ENCODE peak calls at places on chromosomes 16 and 17, in four cellular contexts. I, R, Z and T are unnamed samples.

GRCh38 chr17:42848093-42848492 is 2.9 kb upstream of the AOC3 start:
- DNase-seq in I (no peak), R (no peak), Z (no peak), T (no peak)

GRCh38 chr17:41773190-41773588 is 13.3 kb downstream of the JUP start:
- DNase-seq in I (peak; percentile 79), R (no peak), Z (peak; percentile 26), T (peak; percentile 41)

GRCh38 chr16:81473561-81473960 is 29.0 kb downstream of the CMIP start:
- DNase-seq in I (no peak), R (no peak), Z (no peak), T (no peak)

GRCh38 chr17:43998552-43998951 is 5.9 kb upstream of the NAGS start:
- DNase-seq in I (no peak), R (no peak), Z (no peak), T (no peak)

GRCh38 chr16:7561908-7562405 is 229.3 kb downstream of the RBFOX1 start:
- DNase-seq in I (no peak), R (no peak), Z (no peak), T (no peak)

GRCh38 chr17:13228711-13229110 is 210.9 kb upstream of the ELAC2 start:
- DNase-seq in I (no peak), R (no peak), Z (no peak), T (no peak)

GRCh38 chr17:33802349-33803272 is 452.5 kb upstream of the CCL2 start:
- DNase-seq in I (no peak), R (no peak), Z (no peak), T (no peak)

GRCh38 chr16:21162661-21163151 is 4.2 kb downstream of the LDAF1 start:
- DNase-seq in I (no peak), R (no peak), Z (no peak), T (no peak)

GRCh38 chr17:16945513-16946201 is 26.3 kb downstream of the TNFRSF13B start:
- DNase-seq in I (no peak), R (no peak), Z (no peak), T (peak; percentile 49)

GRCh38 chr16:80947708-80948615 is 58.7 kb downstream of the CMC2 start:
- DNase-seq in I (no peak), R (no peak), Z (no peak), T (no peak)

GRCh38 chr17:82215095-82215971 is 2.7 kb upstream of the CCDC57 start:
- DNase-seq in I (peak; percentile 35), R (no peak), Z (peak; percentile 55), T (no peak)

GRCh38 chr16:87506423-87507350 is 13.9 kb upstream of the ZCCHC14 start:
- DNase-seq in I (peak; percentile 78), R (no peak), Z (no peak), T (no peak)

GRCh38 chr16:31271621-31272190 is 11.9 kb downstream of the ITGAM start:
- DNase-seq in I (no peak), R (no peak), Z (no peak), T (no peak)

GRCh38 chr17:17051791-17052461 is 9.7 kb downstream of the MPRIP start:
- DNase-seq in I (peak; percentile 63), R (no peak), Z (no peak), T (peak; percentile 8)

GRCh38 chr16:57028086-57028485 is 38.7 kb downstream of the NLRC5 start:
- DNase-seq in I (no peak), R (no peak), Z (no peak), T (peak; percentile 22)

GRCh38 chr16:68490829-68491575 is 42.7 kb upstream of the SMPD3 start:
- DNase-seq in I (no peak), R (no peak), Z (no peak), T (peak; percentile 22)

GRCh38 chr17:55187371-55187770 is 77.4 kb upstream of the HLF start:
- DNase-seq in I (no peak), R (no peak), Z (no peak), T (no peak)

GRCh38 chr17:78112508-78113471 is 15.8 kb downstream of the TMC6 start:
- DNase-seq in I (peak; percentile 52), R (no peak), Z (peak; percentile 82), T (peak; percentile 94)

GRCh38 chr16:56715128-56715527 is 14.8 kb upstream of the NUP93 start:
- DNase-seq in I (no peak), R (no peak), Z (no peak), T (no peak)

GRCh38 chr17:43536236-43537088 is 9.7 kb downstream of the ETV4 start:
- DNase-seq in I (no peak), R (no peak), Z (peak; percentile 32), T (no peak)

GRCh38 chr17:68973098-68973929 is 18.1 kb upstream of the ABCA8 start:
- DNase-seq in I (no peak), R (no peak), Z (no peak), T (no peak)

GRCh38 chr17:42908872-42909700 is 8.5 kb downstream of the G6PC1 start:
- DNase-seq in I (no peak), R (no peak), Z (no peak), T (no peak)

GRCh38 chr17:50550661-50551432 is 3.9 kb downstream of the SPATA20 start:
- DNase-seq in I (peak; percentile 84), R (no peak), Z (peak; percentile 73), T (peak; percentile 94)

GRCh38 chr16:4608704-4608980 is 6.0 kb downstream of the UBALD1 start:
- DNase-seq in I (no peak), R (no peak), Z (peak; percentile 9), T (no peak)

GRCh38 chr17:7834554-7834890 is 505 bp downstream of the KDM6B start:
- DNase-seq in I (peak; percentile 64), R (no peak), Z (peak; percentile 28), T (no peak)

GRCh38 chr17:65553009-65553645 is 8.3 kb downstream of the AXIN2 start:
- DNase-seq in I (no peak), R (no peak), Z (no peak), T (no peak)

GRCh38 chr16:23871924-23872323 is 36.1 kb downstream of the PRKCB start:
- DNase-seq in I (no peak), R (no peak), Z (no peak), T (no peak)

GRCh38 chr17:48153711-48154642 is 46.4 kb downstream of the SNX11 start:
- DNase-seq in I (peak; percentile 68), R (no peak), Z (peak; percentile 62), T (peak; percentile 60)

GRCh38 chr16:30927789-30928378 is 4.5 kb downstream of the FBXL19 start:
- DNase-seq in I (peak; percentile 61), R (peak; percentile 35), Z (peak; percentile 48), T (peak; percentile 85)

GRCh38 chr17:40542562-40543411 is 22.5 kb downstream of the CCR7 start:
- DNase-seq in I (peak; percentile 90), R (no peak), Z (no peak), T (peak; percentile 7)

GRCh38 chr17:74742153-74742515 is 5.1 kb downstream of the RAB37 start:
- DNase-seq in I (no peak), R (peak; percentile 69), Z (no peak), T (no peak)
- TF ChIP-seq MAX in I (no peak), R (no peak), Z (no peak), T (no peak)

DNA sequence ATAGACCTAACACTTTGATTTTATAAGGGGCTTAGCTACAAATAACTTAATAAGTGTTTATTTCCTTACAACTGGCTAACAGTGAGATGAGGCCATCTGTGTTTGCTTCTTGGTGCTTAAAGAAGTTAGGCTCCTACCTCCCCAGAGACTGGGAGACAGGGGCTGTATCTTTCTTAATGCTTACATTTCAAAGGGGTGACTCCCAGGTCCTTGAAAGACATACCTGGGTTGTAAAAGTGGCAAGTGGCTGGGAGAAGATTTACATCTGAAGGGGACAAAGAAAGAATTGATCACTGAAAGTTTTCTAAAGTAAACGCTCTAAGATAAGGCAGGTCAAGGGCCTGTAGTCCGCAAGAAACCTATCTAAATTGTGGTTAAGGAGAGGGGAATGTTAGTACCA is 196.8 kb downstream of the CNTNAP4 start:
- DNase-seq in I (no peak), R (no peak), Z (no peak), T (no peak)
- TF ChIP-seq NR2C2 in I (no peak), R (no peak), Z (no peak), T (no peak)

GRCh38 chr16:6279261-6279660 is 1053.4 kb upstream of the RBFOX1 start:
- DNase-seq in I (no peak), R (no peak), Z (no peak), T (no peak)
- TF ChIP-seq ATF3 in I (no peak), R (no peak), Z (no peak), T (no peak)

DNA sequence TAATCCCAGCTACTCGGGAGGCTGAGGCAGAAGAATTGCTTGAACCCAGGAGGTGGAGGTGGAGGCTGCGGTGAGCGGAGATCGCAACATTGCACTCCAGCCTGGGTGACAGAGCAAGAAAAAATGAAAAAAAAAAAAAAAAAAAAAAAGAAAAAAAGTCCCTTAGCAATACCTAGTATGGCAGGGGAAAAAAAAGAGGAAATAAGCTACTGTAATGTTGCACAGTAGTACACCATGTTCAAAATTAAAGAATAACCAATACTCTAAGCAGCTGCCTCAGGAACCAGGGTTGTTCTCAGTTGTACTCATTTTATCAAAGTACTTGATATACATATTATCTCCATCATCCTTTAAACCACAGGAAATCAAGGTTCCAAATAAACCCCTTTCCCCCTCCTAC is 17.3 kb upstream of the TXNDC11 start:
- DNase-seq in I (no peak), R (no peak), Z (no peak), T (no peak)
- TF ChIP-seq MAX in I (no peak), R (no peak), Z (no peak), T (no peak)